ENCODE peak calls at places on chromosomes 4 and X, in six cellular contexts. W is NCI-H774; O is SJSA1; L is MG63; D is left colon; P is stimulated activated CD4-positive, alpha-beta T cell treated with anti-CD3 and anti-CD28 coated beads, TNF-alpha, amount 100 ng/mL, for 1 hour. R is an unnamed sample.

GRCh38 chr4:135552131-135552530 is 1350.5 kb upstream of the PABPC4L start:
- DNase-seq in W (no peak), O (no peak), L (no peak), D (no peak), P (no peak), R (no peak)

GRCh38 chr4:152928286-152928685 is 7.8 kb upstream of the FHDC1 start:
- DNase-seq in W (no peak), O (no peak), L (no peak), D (no peak), P (no peak), R (no peak)

GRCh38 chr4:143375326-143376073 is 38.8 kb downstream of the GAB1 start:
- DNase-seq in W (no peak), O (no peak), L (peak), D (no peak), P (no peak), R (peak)

GRCh38 chr4:183404016-183404415 is 40.4 kb upstream of the CDKN2AIP start:
- DNase-seq in W (no peak), O (no peak), L (no peak), D (no peak), P (no peak), R (no peak)

GRCh38 chr4:147076179-147076578 is 130.5 kb upstream of the TTC29 start:
- DNase-seq in W (no peak), O (no peak), L (peak), D (no peak), P (no peak), R (no peak)

GRCh38 chrX:37995428-37995827 is 10.9 kb upstream of the SYTL5 start:
- DNase-seq in W (no peak), O (no peak), L (no peak), D (no peak), P (no peak), R (no peak)

GRCh38 chr4:78704981-78705757 is 71.0 kb upstream of the BMP2K start:
- DNase-seq in W (no peak), O (no peak), L (peak), D (no peak), P (no peak), R (no peak)

GRCh38 chr4:78634011-78634664 is 82.6 kb downstream of the ANXA3 start:
- DNase-seq in W (no peak), O (no peak), L (no peak), D (no peak), P (no peak), R (no peak)

GRCh38 chr4:172515266-172515879 is 653.2 kb upstream of the GALNT7 start:
- DNase-seq in W (no peak), O (no peak), L (no peak), D (no peak), P (no peak), R (no peak)

GRCh38 chrX:30875957-30876356 is 13.1 kb downstream of the TAB3 start:
- DNase-seq in W (no peak), O (no peak), L (peak), D (no peak), P (no peak), R (peak)

GRCh38 chr4:174005422-174005821 is 278.0 kb downstream of the FBXO8 start:
- DNase-seq in W (no peak), O (no peak), L (no peak), D (no peak), P (no peak), R (no peak)

GRCh38 chr4:26410385-26411293 is 79.6 kb downstream of the CCKAR start:
- DNase-seq in W (peak), O (no peak), L (no peak), D (no peak), P (no peak), R (peak)

GRCh38 chrX:12463052-12463451 is 324.8 kb downstream of the FRMPD4 start:
- DNase-seq in W (no peak), O (no peak), L (no peak), D (no peak), P (no peak), R (no peak)

GRCh38 chrX:87664381-87664780 is 146.8 kb downstream of the KLHL4 start:
- DNase-seq in W (peak), O (no peak), L (no peak), D (no peak), P (no peak), R (no peak)

GRCh38 chr4:115655626-115656025 is 542.2 kb upstream of the NDST4 start:
- DNase-seq in W (no peak), O (no peak), L (no peak), D (no peak), P (no peak), R (no peak)

GRCh38 chr4:48420172-48420571 is 63.0 kb upstream of the SLC10A4 start:
- DNase-seq in W (no peak), O (no peak), L (no peak), D (no peak), P (no peak), R (no peak)

GRCh38 chr4:139223682-139224317 is 46.8 kb upstream of the ELF2 start:
- DNase-seq in W (no peak), O (no peak), L (peak), D (no peak), P (no peak), R (peak)

GRCh38 chr4:31366041-31366440 is 645.9 kb downstream of the PCDH7 start:
- DNase-seq in W (no peak), O (no peak), L (no peak), D (no peak), P (no peak), R (no peak)

GRCh38 chrX:40105016-40105790 is 7.4 kb upstream of the BCOR start:
- DNase-seq in W (no peak), O (no peak), L (peak), D (no peak), P (no peak), R (peak)

GRCh38 chrX:111376897-111377601 is 34.9 kb downstream of the DCX start:
- DNase-seq in W (peak), O (no peak), L (no peak), D (no peak), P (no peak), R (no peak)

GRCh38 chrX:10121787-10122186 is 35.0 kb upstream of the CLCN4 start:
- DNase-seq in W (no peak), O (no peak), L (no peak), D (no peak), P (no peak), R (no peak)

GRCh38 chrX:57282568-57282967 is 3.9 kb upstream of the FAAH2 start:
- DNase-seq in W (no peak), O (no peak), L (no peak), D (no peak), P (no peak), R (no peak)

GRCh38 chr4:148444296-148445070 is 2.3 kb upstream of the NR3C2 start:
- DNase-seq in W (no peak), O (no peak), L (no peak), D (peak), P (no peak), R (peak)

GRCh38 chr4:48095441-48095840 is 38.6 kb downstream of the TXK start:
- DNase-seq in W (no peak), O (no peak), L (no peak), D (no peak), P (no peak), R (no peak)

GRCh38 chr4:148730241-148730640 is 288.0 kb upstream of the NR3C2 start:
- DNase-seq in W (no peak), O (no peak), L (no peak), D (no peak), P (no peak), R (no peak)

GRCh38 chr4:122977103-122977502 is 54.7 kb upstream of the NUDT6 start:
- DNase-seq in W (no peak), O (no peak), L (no peak), D (no peak), P (no peak), R (no peak)

GRCh38 chr4:73976716-73977115 is 5.1 kb downstream of the PF4 start:
- DNase-seq in W (no peak), O (no peak), L (peak), D (no peak), P (no peak), R (no peak)

GRCh38 chr4:13484749-13485345 is 707 bp upstream of the RAB28 start:
- DNase-seq in W (no peak), O (no peak), L (no peak), D (no peak), P (no peak), R (no peak)

GRCh38 chrX:110409925-110410324 is 51.3 kb downstream of the RTL9 start:
- DNase-seq in W (no peak), O (no peak), L (peak), D (no peak), P (no peak), R (peak)

GRCh38 chr4:4248036-4248884 is at the start of gene TMEM128:
- DNase-seq in W (peak), O (peak), L (peak), D (peak), P (peak), R (peak)

GRCh38 chr4:79682801-79683217 is 274.8 kb upstream of the GK2 start:
- DNase-seq in W (no peak), O (no peak), L (peak), D (no peak), P (no peak), R (peak)

GRCh38 chrX:24153175-24153795 is 3.8 kb downstream of the ZFX start:
- DNase-seq in W (no peak), O (no peak), L (no peak), D (no peak), P (no peak), R (no peak)

GRCh38 chr4:83255584-83255983 is 29.0 kb downstream of the COQ2 start:
- DNase-seq in W (no peak), O (no peak), L (no peak), D (no peak), P (no peak), R (peak)

GRCh38 chrX:2374086-2374485 is 126.7 kb downstream of the DHRSX start:
- DNase-seq in W (no peak), O (peak), L (peak), D (no peak), P (no peak), R (no peak)

GRCh38 chr4:85128246-85129204 is 162.0 kb upstream of the WDFY3 start:
- DNase-seq in W (no peak), O (no peak), L (no peak), D (no peak), P (no peak), R (no peak)

R was measured in Daoy.